ENCODE peak calls at places on chromosomes 1 and 21, in nine cellular contexts. B, K, F, M, S, Y, Q, G and V are unnamed samples.

GRCh38 chr1:113804421-113805255 is 7.6 kb downstream of the RSBN1 start:
- DNase-seq in Y (no peak), M (peak), K (no peak), F (no peak), S (no peak), Q (no peak), B (no peak), G (no peak), V (no peak)

GRCh38 chr1:201745023-201745422 is 83.9 kb upstream of the IPO9 start:
- DNase-seq in G (no peak), Q (no peak), F (no peak), Y (no peak), M (no peak), B (no peak), S (no peak), K (no peak), V (no peak)

GRCh38 chr1:65309317-65310077 is at the start of gene DNAJC6:
- DNase-seq in Y (peak), Q (peak), B (peak), F (peak), K (peak), G (peak), S (peak), M (peak), V (peak)

GRCh38 chr1:98919652-98920051 is 85.0 kb downstream of the PLPPR5 start:
- DNase-seq in Y (no peak), Q (no peak), M (no peak), B (no peak), K (no peak), S (no peak), G (no peak), F (no peak), V (no peak)

GRCh38 chr1:16242556-16243407 is 5.8 kb upstream of the CPLANE2 start:
- DNase-seq in B (no peak), K (no peak), F (no peak), Q (no peak), M (no peak), Y (no peak), G (no peak), S (no peak), V (no peak)

GRCh38 chr1:43506233-43506632 is 24.4 kb upstream of the PTPRF start:
- DNase-seq in K (no peak), Y (no peak), B (no peak), F (no peak), G (no peak), Q (no peak), M (no peak), S (no peak), V (no peak)

GRCh38 chr1:238336531-238336930 is 445.8 kb upstream of the ZP4 start:
- DNase-seq in B (no peak), F (no peak), G (no peak), Y (no peak), S (no peak), Q (no peak), M (peak), K (no peak), V (no peak)

GRCh38 chr1:9835758-9836631 is 12.2 kb upstream of the CLSTN1 start:
- DNase-seq in K (no peak), Y (no peak), S (no peak), G (no peak), B (peak), F (no peak), M (peak), Q (no peak), V (peak)

GRCh38 chr1:193240609-193241008 is 54.2 kb upstream of the B3GALT2 start:
- DNase-seq in M (no peak), Q (no peak), Y (no peak), G (no peak), S (no peak), F (no peak), B (no peak), K (no peak), V (no peak)

GRCh38 chr1:40401427-40402201 is 28.1 kb downstream of the SMAP2 start:
- DNase-seq in B (no peak), S (no peak), Q (no peak), K (no peak), M (no peak), F (no peak), G (no peak), Y (no peak), V (no peak)

GRCh38 chr1:224447251-224447650 is 12.7 kb upstream of the WDR26 start:
- DNase-seq in G (no peak), M (peak), Y (no peak), K (no peak), B (no peak), S (no peak), F (no peak), Q (no peak), V (no peak)

GRCh38 chr1:234326493-234327366 is 46.5 kb upstream of the COA6 start:
- DNase-seq in Y (no peak), F (peak), K (peak), M (peak), G (no peak), B (peak), Q (peak), S (no peak), V (peak)

GRCh38 chr1:106876384-106876783 is 180.1 kb upstream of the PRMT6 start:
- DNase-seq in S (no peak), M (no peak), B (no peak), Q (no peak), Y (no peak), F (no peak), K (no peak), G (no peak), V (no peak)

GRCh38 chr1:21059021-21059420 is 117.7 kb downstream of the EIF4G3 start:
- DNase-seq in G (no peak), K (no peak), Y (no peak), S (no peak), M (no peak), F (no peak), B (no peak), Q (no peak), V (no peak)

GRCh38 chr1:1419812-1420653 is 1.0 kb downstream of the ANKRD65 start:
- DNase-seq in B (peak), K (no peak), G (no peak), F (peak), Q (no peak), S (no peak), M (peak), Y (no peak), V (peak)

GRCh38 chr1:169550294-169550693 is 36.0 kb downstream of the F5 start:
- DNase-seq in S (no peak), M (no peak), K (no peak), F (no peak), Q (no peak), G (no peak), B (no peak), Y (no peak), V (no peak)

GRCh38 chr1:24921938-24922662 is 8.0 kb downstream of the RUNX3 start:
- DNase-seq in M (no peak), S (no peak), B (no peak), Q (no peak), G (no peak), K (no peak), Y (no peak), F (no peak), V (no peak)

GRCh38 chr21:14646893-14647292 is 100.8 kb upstream of the SAMSN1 start:
- DNase-seq in B (no peak), Q (no peak), S (no peak), M (no peak), K (no peak), Y (no peak), G (no peak), F (no peak), V (no peak)

GRCh38 chr21:43917515-43918384 is 52.7 kb downstream of the AGPAT3 start:
- DNase-seq in Y (no peak), S (no peak), Q (no peak), G (no peak), K (no peak), B (no peak), F (no peak), M (no peak), V (peak)

GRCh38 chr1:241444836-241445235 is 74.7 kb downstream of the FH start:
- DNase-seq in Y (no peak), S (no peak), F (no peak), G (no peak), Q (no peak), K (no peak), M (no peak), B (no peak), V (no peak)

GRCh38 chr1:34744851-34745250 is 10.0 kb upstream of the GJB5 start:
- DNase-seq in M (no peak), S (no peak), F (no peak), G (no peak), Y (peak), B (no peak), K (no peak), Q (no peak), V (no peak)

GRCh38 chr1:153271711-153272110 is 12.2 kb downstream of the LORICRIN start:
- DNase-seq in G (no peak), Q (no peak), K (no peak), Y (no peak), F (no peak), M (no peak), S (no peak), B (no peak), V (no peak)

GRCh38 chr1:185450917-185451316 is 133.9 kb upstream of the IVNS1ABP start:
- DNase-seq in K (no peak), B (no peak), M (no peak), G (no peak), Y (no peak), Q (no peak), S (no peak), F (no peak), V (no peak)

GRCh38 chr1:206856674-206857464 is 8.6 kb upstream of the IL20 start:
- DNase-seq in G (no peak), K (no peak), M (no peak), S (no peak), B (no peak), Q (no peak), F (no peak), Y (no peak), V (no peak)

GRCh38 chr1:1353389-1354151 is 4.4 kb upstream of the DVL1 start:
- DNase-seq in G (no peak), M (no peak), B (peak), K (peak), F (peak), Y (no peak), S (no peak), Q (no peak), V (no peak)

GRCh38 chr1:162070825-162071224 is 1.3 kb downstream of the NOS1AP start:
- DNase-seq in M (no peak), K (no peak), G (no peak), Y (no peak), F (no peak), Q (no peak), S (no peak), B (peak), V (no peak)

GRCh38 chr1:85579619-85580018 is 942 bp upstream of the CCN1 start:
- DNase-seq in G (peak), B (peak), S (no peak), M (peak), K (no peak), Y (no peak), Q (no peak), F (peak), V (no peak)

GRCh38 chr1:26125382-26125781 is 13.8 kb downstream of the PDIK1L start:
- DNase-seq in Y (no peak), B (no peak), M (no peak), S (no peak), G (no peak), F (no peak), Q (no peak), K (no peak), V (no peak)

GRCh38 chr21:27026501-27026900 is 59.6 kb upstream of the ADAMTS5 start:
- DNase-seq in B (no peak), Q (no peak), G (no peak), Y (no peak), F (no peak), K (no peak), S (no peak), M (peak), V (no peak)

GRCh38 chr1:229238674-229239415 is 32.1 kb upstream of the RAB4A start:
- DNase-seq in S (no peak), M (no peak), F (no peak), G (peak), B (no peak), Y (peak), K (no peak), Q (no peak), V (no peak)

GRCh38 chr1:21284206-21285137 is 5.8 kb downstream of the ECE1 start:
- DNase-seq in G (no peak), S (peak), M (no peak), Y (no peak), F (no peak), K (no peak), B (no peak), Q (no peak), V (no peak)

GRCh38 chr1:54299037-54299436 is 99.1 kb downstream of the MRPL37 start:
- DNase-seq in S (peak), Y (no peak), K (no peak), F (peak), M (no peak), Q (no peak), G (no peak), B (no peak), V (no peak)

GRCh38 chr1:23964790-23965740 is 5.4 kb downstream of the PNRC2 start:
- DNase-seq in B (no peak), M (no peak), G (no peak), S (no peak), F (no peak), K (no peak), Q (no peak), Y (no peak), V (no peak)

GRCh38 chr1:108962681-108963051 is 618 bp downstream of the CLCC1 start:
- DNase-seq in G (peak), F (peak), M (peak), Q (no peak), K (no peak), Y (no peak), S (no peak), B (peak), V (peak)